ENCODE peak calls at places on chromosomes 13 and 19, in six cellular contexts. S is fibroblast of the aortic adventitia, X is thoracic aorta, U is AG09309, Y is left lung, G is fibroblast of lung. Z is an unnamed sample.

GRCh38 chr13:24683833-24684599 is 3.8 kb downstream of the ATP12A start:
- DNase-seq in S (peak), X (no peak), U (no peak), Y (no peak), G (no peak), Z (peak)

GRCh38 chr19:13044160-13044853 is 49.0 kb downstream of the NFIX start:
- DNase-seq in S (peak), X (no peak), U (no peak), Y (no peak), G (peak), Z (no peak)

GRCh38 chr13:113930711-113931637 is 42.9 kb downstream of the C13orf46 start:
- DNase-seq in S (no peak), X (peak), U (no peak), Y (peak), G (no peak), Z (no peak)

GRCh38 chr19:28184997-28185396 is 1028.0 kb downstream of the UQCRFS1 start:
- DNase-seq in S (peak), X (no peak), U (no peak), Y (no peak), G (peak), Z (no peak)

GRCh38 chr13:103403148-103403740 is 337.0 kb upstream of the SLC10A2 start:
- DNase-seq in S (no peak), X (no peak), U (no peak), Y (no peak), G (no peak), Z (no peak)

GRCh38 chr19:15532779-15533521 is 24.6 kb downstream of the CYP4F22 start:
- DNase-seq in S (peak), X (no peak), U (no peak), Y (no peak), G (no peak), Z (peak)

GRCh38 chr13:59734393-59734792 is 429.3 kb downstream of the DIAPH3 start:
- DNase-seq in S (no peak), X (no peak), U (no peak), Y (no peak), G (no peak), Z (no peak)

GRCh38 chr13:46982856-46983582 is 86.2 kb upstream of the HTR2A start:
- DNase-seq in S (no peak), X (no peak), U (no peak), Y (no peak), G (no peak), Z (no peak)

GRCh38 chr13:50267917-50268316 is 252.7 kb downstream of the KCNRG start:
- DNase-seq in S (no peak), X (no peak), U (no peak), Y (no peak), G (no peak), Z (no peak)

GRCh38 chr13:43516401-43516826 is 270.4 kb downstream of the ENOX1 start:
- DNase-seq in S (peak), X (no peak), U (peak), Y (no peak), G (peak), Z (peak)

GRCh38 chr19:6891761-6892385 is 4.5 kb downstream of the ADGRE1 start:
- DNase-seq in S (no peak), X (no peak), U (no peak), Y (no peak), G (no peak), Z (no peak)

GRCh38 chr19:3722443-3723109 is 14.4 kb downstream of the TJP3 start:
- DNase-seq in S (no peak), X (no peak), U (no peak), Y (no peak), G (no peak), Z (no peak)

GRCh38 chr19:45182758-45183157 is 4.2 kb downstream of the BLOC1S3 start:
- DNase-seq in S (no peak), X (no peak), U (no peak), Y (no peak), G (no peak), Z (no peak)

GRCh38 chr19:45179063-45179847 is 671 bp downstream of the BLOC1S3 start:
- DNase-seq in S (peak), X (no peak), U (no peak), Y (peak), G (peak), Z (peak)

GRCh38 chr19:45178262-45179062 is at the start of gene BLOC1S3:
- DNase-seq in S (peak), X (peak), U (peak), Y (peak), G (peak), Z (peak)

GRCh38 chr19:45177817-45178261 is at the start of gene TRAPPC6A:
- DNase-seq in S (peak), X (no peak), U (peak), Y (no peak), G (peak), Z (peak)

DNA sequence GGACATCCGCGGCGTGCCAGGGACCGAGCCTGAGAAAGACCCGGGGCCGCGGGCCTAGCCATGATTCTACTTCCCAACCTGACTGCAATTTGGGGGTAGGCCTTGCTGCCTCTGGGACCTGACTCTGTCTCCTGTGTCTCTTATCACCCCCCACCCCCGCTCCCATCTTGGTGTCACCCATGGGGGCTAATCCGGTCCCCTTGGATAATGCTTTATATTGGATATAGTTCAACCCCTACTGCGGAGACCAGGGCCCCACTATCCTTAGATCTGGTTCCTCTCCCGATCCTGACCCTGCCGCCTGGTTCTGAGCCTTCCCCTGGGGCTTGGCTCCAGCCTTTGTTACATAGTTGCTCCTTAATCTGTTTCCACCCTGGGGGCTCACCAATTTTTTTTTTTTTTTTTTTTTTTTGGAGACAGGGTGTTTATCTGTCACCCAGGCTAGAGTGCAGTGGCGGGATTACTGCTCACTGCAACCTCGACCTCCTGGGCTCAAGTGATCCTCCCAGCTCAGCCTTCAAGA is 1.3 kb downstream of the BLOC1S3 start:
- DNase-seq in S (no peak), X (no peak), U (no peak), Y (no peak), G (no peak), Z (no peak)
- H3K4me3 ChIP-seq in S (peak), X (peak), U (peak), Y (peak), G (peak), Z (peak)

DNA sequence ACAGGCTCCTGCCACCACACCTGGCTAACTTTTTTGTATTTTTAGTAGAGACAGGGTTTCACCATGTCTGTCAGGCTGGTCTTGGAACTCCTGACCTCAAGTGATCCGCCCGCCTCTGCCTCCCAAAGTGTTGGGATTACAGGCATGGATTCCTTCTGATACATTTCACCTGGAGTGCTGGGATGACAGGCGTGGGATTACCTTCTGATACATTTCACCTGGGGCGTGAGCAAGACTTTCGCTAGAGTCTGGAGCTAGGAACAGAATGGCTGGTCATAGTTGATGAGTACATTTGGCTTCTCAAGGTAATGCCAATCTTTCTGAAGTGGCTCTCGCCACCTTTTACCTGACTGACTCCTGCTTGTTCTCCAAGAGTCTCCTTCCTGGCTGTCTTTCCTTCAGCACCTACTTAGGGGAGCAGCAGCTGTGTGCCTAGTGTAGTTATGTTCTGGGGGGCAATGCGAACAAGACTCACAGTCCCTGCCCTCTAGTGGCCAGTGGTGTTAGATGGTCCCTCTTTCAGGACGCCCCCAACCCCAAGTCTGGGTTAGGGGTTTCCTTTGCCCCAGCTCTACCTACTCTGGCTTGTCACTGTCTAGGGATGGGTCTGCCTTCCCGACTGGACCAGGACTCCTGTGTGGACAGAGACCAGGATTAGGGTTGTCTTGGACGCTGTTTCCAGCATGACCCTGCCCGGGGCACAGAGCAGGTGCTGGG is 19.3 kb downstream of the PPP1R37 start:
- DNase-seq in S (no peak), X (no peak), U (no peak), Y (no peak), G (no peak), Z (no peak)
- TF ChIP-seq CTCF in S (no peak), X (no peak), U (peak), Y (no peak), G (no peak), Z (no peak)

GRCh38 chr19:11485245-11485837 is 4.5 kb upstream of the ELAVL3 start:
- DNase-seq in S (no peak), X (no peak), U (no peak), Y (no peak), G (no peak), Z (no peak)
- H3K4me3 ChIP-seq in S (no peak), X (no peak), U (no peak), Y (no peak), G (no peak), Z (no peak)

DNA sequence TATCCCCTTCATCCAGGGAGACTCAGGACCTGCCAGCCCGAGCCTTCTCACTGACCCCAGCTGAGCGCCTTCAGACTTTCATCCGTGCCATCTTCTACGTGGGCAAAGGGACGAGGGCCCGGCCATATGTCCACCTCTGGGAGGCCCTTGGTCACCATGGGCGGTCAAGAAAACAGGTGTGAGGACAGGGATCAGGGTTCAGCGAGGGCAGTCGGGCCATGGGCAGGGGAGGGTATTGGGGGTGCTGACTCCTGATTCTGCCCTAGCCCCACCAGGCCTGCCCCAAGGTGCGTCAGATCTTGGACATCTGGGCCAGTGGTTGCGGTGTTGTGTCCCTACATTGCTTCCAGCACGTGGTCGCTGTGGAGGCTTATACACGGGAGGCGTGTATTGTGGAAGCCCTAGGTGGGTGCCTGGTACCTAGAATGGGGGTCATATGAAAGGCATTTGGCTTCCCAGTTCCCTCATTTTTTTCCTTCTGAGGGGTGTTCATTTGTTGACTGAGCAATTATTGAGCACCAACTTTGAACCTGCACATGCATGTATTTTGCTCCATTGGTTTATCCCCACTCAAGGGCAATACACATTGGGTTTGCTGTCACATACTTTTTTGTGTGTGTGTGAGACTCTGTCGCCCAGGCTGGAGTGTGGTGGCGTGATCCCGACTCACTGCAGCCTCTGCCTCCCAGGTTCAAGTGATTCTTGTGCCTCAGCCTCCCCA is 3.9 kb downstream of the ANKLE1 start:
- DNase-seq in S (no peak), X (no peak), U (no peak), Y (no peak), G (no peak), Z (no peak)
- TF ChIP-seq CTCF in S (no peak), X (no peak), U (no peak), Y (no peak), G (no peak), Z (no peak)

GRCh38 chr13:99926014-99926731 is 45.4 kb downstream of the ZIC5 start:
- DNase-seq in S (peak), X (no peak), U (no peak), Y (no peak), G (peak), Z (peak)
- H3K4me3 ChIP-seq in S (no peak), X (peak), U (no peak), Y (no peak), G (no peak), Z (no peak)

GRCh38 chr19:17946965-17947784 is 14.4 kb downstream of the CCDC124 start:
- DNase-seq in S (no peak), X (no peak), U (no peak), Y (no peak), G (no peak), Z (no peak)
- TF ChIP-seq CTCF in S (no peak), X (no peak), U (no peak), Y (no peak), G (no peak), Z (no peak)

GRCh38 chr13:68697551-68697950 is 1410.1 kb upstream of the ATXN8OS start:
- DNase-seq in S (no peak), X (no peak), U (no peak), Y (no peak), G (peak), Z (no peak)
- H3K4me3 ChIP-seq in S (no peak), X (no peak), U (no peak), Y (no peak), G (no peak), Z (no peak)

GRCh38 chr13:31027136-31027535 is 94.7 kb downstream of the TEX26 start:
- DNase-seq in S (no peak), X (no peak), U (no peak), Y (no peak), G (no peak), Z (no peak)

GRCh38 chr13:31020996-31021395 is 88.5 kb downstream of the TEX26 start:
- DNase-seq in S (no peak), X (no peak), U (no peak), Y (no peak), G (peak), Z (no peak)

GRCh38 chr13:31022491-31022890 is 90.0 kb downstream of the TEX26 start:
- DNase-seq in S (no peak), X (no peak), U (no peak), Y (no peak), G (no peak), Z (no peak)

GRCh38 chr13:31018511-31018910 is 86.1 kb downstream of the TEX26 start:
- DNase-seq in S (no peak), X (no peak), U (no peak), Y (no peak), G (no peak), Z (no peak)

DNA sequence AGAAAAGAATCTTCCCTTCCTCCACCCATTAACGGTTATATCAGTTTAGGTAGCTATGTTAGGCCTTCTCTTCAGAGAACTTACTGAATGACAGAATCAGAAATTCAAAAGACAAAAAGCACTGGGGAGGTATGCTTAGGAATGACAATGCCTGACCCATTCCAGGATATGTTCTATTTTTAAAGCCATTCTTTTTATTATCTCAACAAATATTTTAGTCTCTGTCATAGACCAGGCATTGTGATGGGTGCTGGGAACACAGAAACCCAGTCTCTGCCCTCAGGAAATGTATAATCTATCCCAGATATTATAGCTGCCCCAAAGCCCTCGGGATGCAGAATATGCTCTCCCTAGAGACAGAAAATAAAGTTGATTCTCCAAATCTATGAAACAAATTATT is 90.7 kb downstream of the TEX26 start:
- DNase-seq in S (peak), X (no peak), U (no peak), Y (no peak), G (no peak), Z (no peak)
- TF ChIP-seq CTCF in S (no peak), X (no peak), U (no peak), Y (no peak), G (no peak), Z (no peak)

DNA sequence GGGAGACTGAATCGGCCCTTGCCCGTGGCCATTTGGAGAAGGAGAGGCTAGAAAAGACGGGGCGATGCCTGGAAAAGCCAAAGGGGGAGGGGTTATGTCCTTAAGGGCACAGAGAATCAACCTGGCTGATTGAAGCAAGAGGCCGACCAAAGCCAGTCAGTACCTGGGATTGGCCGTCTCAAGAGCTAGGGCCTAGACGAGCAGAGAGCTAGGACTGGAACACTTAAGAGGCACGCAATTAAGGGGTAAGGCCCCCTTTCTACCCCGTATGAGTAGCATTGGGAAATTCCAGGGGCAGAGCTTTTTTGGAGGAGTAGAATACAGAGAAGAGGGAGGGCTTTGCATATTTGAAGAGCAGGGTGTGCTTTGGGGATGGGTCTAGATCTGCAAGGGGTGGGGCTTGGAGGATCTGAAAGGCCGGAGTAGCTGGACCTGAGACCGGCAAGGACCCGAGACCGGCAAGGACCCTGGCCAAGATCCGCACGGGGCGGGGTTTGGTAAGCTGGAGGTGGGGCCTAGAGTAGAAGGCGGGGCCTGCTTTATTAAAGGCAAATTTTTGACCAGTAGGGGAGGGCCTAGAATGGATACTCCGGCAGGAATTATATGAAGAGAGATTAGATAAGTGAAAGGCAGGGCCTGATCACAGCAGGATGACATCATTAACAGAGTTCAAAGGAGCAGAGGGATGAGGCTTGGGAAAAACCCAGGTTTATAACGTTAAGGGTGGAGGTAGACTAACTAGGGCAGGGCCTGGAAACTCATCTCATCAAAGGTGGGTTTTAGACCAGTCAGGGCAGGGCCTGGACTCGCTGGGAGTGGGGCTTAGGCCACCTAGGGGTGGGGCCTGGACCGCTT is 10.7 kb upstream of the CACNG6 start:
- DNase-seq in S (peak), X (no peak), U (no peak), Y (no peak), G (peak), Z (peak)
- H3K4me3 ChIP-seq in S (peak), X (peak), U (peak), Y (peak), G (no peak), Z (peak)

Z was measured in fibroblast of villous mesenchyme.